ENCODE peak calls at places on chromosomes 16 and 17, in six cellular contexts. A is stimulated activated CD8-positive, alpha-beta memory T cell treated with anti-CD3 and anti-CD28 coated beads, Interleukin-4, amount 100 ng/mL, for 1 hour; Z is stimulated activated CD4-positive, alpha-beta T cell treated with anti-CD3 and anti-CD28 coated beads, Interleukin-1b, Interleukin-23, amount 100 ng/mL, for 24 hours; V is cardiac fibroblast; C is CD4-positive, alpha-beta memory T cell; P is hypothalamus. U is an unnamed sample.
A peak's percentile ranks its signal among the peaks of the same experiment; 100 is the strongest.

GRCh38 chr17:3886776-3887175 is 6.1 kb downstream of the CAMKK1 start:
- DNase-seq in A (no peak), Z (no peak), V (no peak), C (no peak), P (no peak), U (no peak)

GRCh38 chr17:78890111-78890897 is 12.7 kb downstream of the CEP295NL start:
- DNase-seq in A (no peak), Z (no peak), V (no peak), C (peak; percentile 63), P (no peak), U (no peak)

GRCh38 chr17:31163091-31163781 is 68.5 kb downstream of the NF1 start:
- DNase-seq in A (no peak), Z (no peak), V (no peak), C (no peak), P (no peak), U (no peak)

GRCh38 chr17:74480290-74480689 is 13.9 kb downstream of the CD300A start:
- DNase-seq in A (no peak), Z (no peak), V (no peak), C (no peak), P (no peak), U (no peak)

GRCh38 chr17:298791-299450 is 53.7 kb downstream of the RPH3AL start:
- DNase-seq in A (no peak), Z (no peak), V (peak; percentile 34), C (no peak), P (no peak), U (no peak)

GRCh38 chr16:84844049-84844350 is 24.2 kb downstream of the CRISPLD2 start:
- DNase-seq in A (no peak), Z (no peak), V (no peak), C (no peak), P (no peak), U (no peak)

GRCh38 chr16:12201216-12201615 is 224.7 kb downstream of the SNX29 start:
- DNase-seq in A (no peak), Z (no peak), V (no peak), C (no peak), P (no peak), U (no peak)

GRCh38 chr16:53924311-53924860 is 220.4 kb downstream of the FTO start:
- DNase-seq in A (no peak), Z (no peak), V (no peak), C (no peak), P (no peak), U (no peak)

GRCh38 chr17:21370430-21370829 is 5.7 kb upstream of the KCNJ12 start:
- DNase-seq in A (no peak), Z (no peak), V (no peak), C (no peak), P (no peak), U (no peak)

GRCh38 chr17:80180192-80180591 is 10.4 kb downstream of the CARD14 start:
- DNase-seq in A (no peak), Z (no peak), V (no peak), C (no peak), P (no peak), U (no peak)

U was measured in M059J.